ENCODE peak calls at places on chromosomes 3 and 15, in eight cellular contexts. Q is pancreas; A is right atrium auricular region; B is upper lobe of right lung; D is heart right ventricle; F is lung; Z is naive thymus-derived CD4-positive, alpha-beta T cell; K is adipocyte. H is an unnamed sample.
A peak's percentile ranks its signal among the peaks of the same experiment; 100 is the strongest.

GRCh38 chr3:177693596-177693995 is 496.3 kb upstream of the TBL1XR1 start:
- DNase-seq in Q (no peak), A (no peak), B (no peak), D (no peak), F (no peak), Z (no peak), K (no peak), H (no peak)

GRCh38 chr3:189688296-189688695 is 57.1 kb downstream of the TP63 start:
- DNase-seq in Q (no peak), A (no peak), B (no peak), D (no peak), F (no peak), Z (no peak), K (no peak), H (no peak)

GRCh38 chr15:56241374-56242085 is 2.1 kb downstream of the RFX7 start:
- DNase-seq in Q (no peak), A (no peak), B (no peak), D (no peak), F (no peak), Z (no peak), K (peak; percentile 41), H (no peak)

GRCh38 chr3:186882881-186883685 is 40.6 kb downstream of the ADIPOQ start:
- DNase-seq in Q (no peak), A (no peak), B (no peak), D (no peak), F (no peak), Z (no peak), K (peak; percentile 43), H (peak; percentile 60)

GRCh38 chr15:50148362-50148963 is 29.4 kb upstream of the ATP8B4 start:
- DNase-seq in Q (no peak), A (no peak), B (no peak), D (no peak), F (no peak), Z (no peak), K (peak; percentile 52), H (no peak)

GRCh38 chr3:83559082-83559481 is 1399.7 kb upstream of the CADM2 start:
- DNase-seq in Q (no peak), A (no peak), B (no peak), D (no peak), F (no peak), Z (no peak), K (no peak), H (no peak)

GRCh38 chr3:37806505-37807291 is 55.0 kb upstream of the CTDSPL start:
- DNase-seq in Q (no peak), A (no peak), B (no peak), D (no peak), F (no peak), Z (no peak), K (no peak), H (no peak)

GRCh38 chr3:148697311-148698189 is at the start of gene AGTR1:
- DNase-seq in Q (peak; percentile 52), A (peak; percentile 75), B (peak; percentile 64), D (peak; percentile 67), F (peak; percentile 30), Z (no peak), K (peak; percentile 83), H (no peak)

GRCh38 chr3:112086857-112087524 is 802 bp downstream of the C3orf52 start:
- DNase-seq in Q (peak; percentile 21), A (no peak), B (no peak), D (no peak), F (no peak), Z (no peak), K (peak; percentile 46), H (no peak)

GRCh38 chr15:70762469-70763119 is 764 bp downstream of the UACA start:
- DNase-seq in Q (peak; percentile 61), A (no peak), B (peak; percentile 67), D (peak; percentile 45), F (no peak), Z (no peak), K (peak; percentile 90), H (no peak)

GRCh38 chr3:151347432-151347831 is 18.1 kb upstream of the P2RY13 start:
- DNase-seq in Q (no peak), A (no peak), B (no peak), D (no peak), F (peak; percentile 48), Z (no peak), K (no peak), H (no peak)

GRCh38 chr3:66665021-66665695 is 164.3 kb upstream of the LRIG1 start:
- DNase-seq in Q (no peak), A (no peak), B (no peak), D (no peak), F (no peak), Z (no peak), K (no peak), H (no peak)

GRCh38 chr3:23203651-23204111 is 554 bp downstream of the UBE2E2 start:
- DNase-seq in Q (peak; percentile 21), A (peak; percentile 60), B (peak; percentile 70), D (peak; percentile 17), F (peak; percentile 33), Z (no peak), K (peak; percentile 52), H (no peak)

GRCh38 chr3:100972867-100973266 is 20.4 kb downstream of the ABI3BP start:
- DNase-seq in Q (no peak), A (no peak), B (no peak), D (no peak), F (no peak), Z (no peak), K (no peak), H (no peak)

GRCh38 chr15:76576526-76577279 is 240.1 kb downstream of the ISL2 start:
- DNase-seq in Q (peak; percentile 49), A (peak; percentile 82), B (peak; percentile 79), D (peak; percentile 72), F (peak; percentile 69), Z (no peak), K (peak; percentile 70), H (no peak)

GRCh38 chr3:46854543-46854942 is 8.7 kb downstream of the MYL3 start:
- DNase-seq in Q (no peak), A (no peak), B (peak; percentile 30), D (peak; percentile 20), F (no peak), Z (no peak), K (no peak), H (no peak)

GRCh38 chr3:45890405-45890804 is 4.1 kb downstream of the CCR9 start:
- DNase-seq in Q (no peak), A (no peak), B (no peak), D (no peak), F (no peak), Z (peak; percentile 38), K (no peak), H (no peak)

GRCh38 chr3:195905970-195906864 is 2.1 kb downstream of the TNK2 start:
- DNase-seq in Q (no peak), A (no peak), B (no peak), D (no peak), F (no peak), Z (no peak), K (peak; percentile 58), H (no peak)

GRCh38 chr3:12175137-12175593 is 16.5 kb upstream of the TIMP4 start:
- DNase-seq in Q (no peak), A (no peak), B (no peak), D (no peak), F (no peak), Z (no peak), K (peak; percentile 44), H (no peak)

GRCh38 chr3:110343945-110344344 is 727.7 kb upstream of the NECTIN3 start:
- DNase-seq in Q (no peak), A (no peak), B (no peak), D (no peak), F (no peak), Z (no peak), K (no peak), H (no peak)

GRCh38 chr15:55033574-55033973 is 163.2 kb downstream of the RSL24D1 start:
- DNase-seq in Q (no peak), A (no peak), B (no peak), D (no peak), F (no peak), Z (no peak), K (no peak), H (no peak)

GRCh38 chr3:50164056-50164455 is 8.9 kb downstream of the SEMA3F start:
- DNase-seq in Q (peak; percentile 57), A (peak; percentile 82), B (peak; percentile 80), D (peak; percentile 54), F (peak; percentile 61), Z (no peak), K (peak; percentile 97), H (no peak)

DNA sequence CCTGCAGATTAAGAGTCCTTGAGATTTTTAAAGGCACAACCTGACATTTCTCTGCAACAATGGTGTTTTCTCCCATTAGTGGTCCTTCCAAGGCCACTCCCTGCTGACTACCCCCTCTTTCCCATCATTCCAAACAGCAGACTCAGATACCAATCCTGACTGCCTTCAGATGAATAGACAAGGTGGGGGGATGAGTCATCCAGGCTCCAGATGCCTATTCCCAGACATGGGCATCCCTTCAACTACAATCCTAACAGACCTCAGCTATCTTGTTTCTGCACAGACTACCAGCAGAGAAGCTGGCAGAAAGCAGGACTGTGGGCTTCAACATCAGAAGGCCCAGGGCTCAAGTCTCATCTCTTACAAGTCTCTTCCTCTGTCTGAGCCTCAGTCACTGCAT is 2.2 kb downstream of the RBP1 start:
- DNase-seq in Q (no peak), A (no peak), B (no peak), D (no peak), F (no peak), Z (no peak), K (peak; percentile 25), H (no peak)
- H3K4me1 ChIP-seq in Q (peaks cover 75% of the 10 kb centered on the region), A (peaks cover 65% of the 10 kb centered on the region), B (peaks cover 34% of the 10 kb centered on the region), D (peaks cover 82% of the 10 kb centered on the region), F (peaks cover 3% of the 10 kb centered on the region), Z (no peaks in the 10 kb centered on the region), K (peaks cover 12% of the 10 kb centered on the region), H (peaks cover 76% of the 10 kb centered on the region)

GRCh38 chr3:53109822-53110771 is 20.1 kb downstream of the RFT1 start:
- DNase-seq in Q (no peak), A (peak; percentile 69), B (peak; percentile 84), D (no peak), F (peak; percentile 80), Z (no peak), K (peak; percentile 77), H (no peak)
- H3K4me1 ChIP-seq in Q (no peaks in the 10 kb centered on the region), A (peaks cover 17% of the 10 kb centered on the region), B (peaks cover 7% of the 10 kb centered on the region), D (peaks cover 28% of the 10 kb centered on the region), F (no peaks in the 10 kb centered on the region), Z (no peaks in the 10 kb centered on the region), K (peaks cover 15% of the 10 kb centered on the region), H (peaks cover 42% of the 10 kb centered on the region)

DNA sequence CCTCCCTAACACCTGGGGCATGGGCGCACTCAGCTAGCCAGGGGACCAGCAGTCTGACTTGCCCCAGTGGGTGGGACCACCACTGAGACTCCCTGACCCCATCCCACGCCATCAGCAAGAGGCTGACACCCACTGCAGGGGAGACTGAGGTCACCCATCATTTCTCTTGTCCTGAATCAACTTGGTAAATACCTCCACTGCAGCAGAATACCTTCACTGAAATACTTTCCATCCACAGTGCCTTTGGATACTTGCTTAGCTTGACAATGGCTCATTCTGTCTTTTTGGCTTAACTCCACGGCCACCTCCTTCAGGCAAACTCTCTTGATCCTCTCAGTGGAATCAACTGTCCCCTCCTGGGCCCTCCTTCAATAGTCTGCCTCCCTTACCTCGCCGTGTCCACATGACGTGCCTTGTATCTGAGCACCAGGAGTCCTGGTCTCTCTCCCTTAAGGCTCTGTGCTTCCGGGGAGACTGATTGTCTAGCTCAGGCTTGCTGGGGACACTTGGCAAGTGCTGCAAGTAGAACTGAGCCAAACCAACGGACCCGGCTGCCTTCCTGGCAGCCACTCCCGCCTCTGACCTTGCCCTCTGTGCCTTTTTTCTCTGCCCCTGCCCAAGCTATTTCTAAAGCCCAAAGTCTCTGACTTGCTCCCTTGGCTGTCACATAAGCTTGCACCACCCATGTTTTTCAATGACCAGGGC is 119.1 kb downstream of the ADCY5 start:
- DNase-seq in Q (peak; percentile 56), A (no peak), B (no peak), D (no peak), F (no peak), Z (no peak), K (no peak), H (no peak)
- H3K4me1 ChIP-seq in Q (peaks cover 16% of the 10 kb centered on the region), A (peaks cover 88% of the 10 kb centered on the region), B (no peaks in the 10 kb centered on the region), D (peaks cover 85% of the 10 kb centered on the region), F (peaks cover 7% of the 10 kb centered on the region), Z (no peaks in the 10 kb centered on the region), K (peaks cover 12% of the 10 kb centered on the region), H (peaks cover 80% of the 10 kb centered on the region)

GRCh38 chr15:43930556-43930955 is 103.8 kb downstream of the WDR76 start:
- DNase-seq in Q (no peak), A (no peak), B (no peak), D (peak; percentile 19), F (no peak), Z (no peak), K (no peak), H (no peak)
- H3K4me1 ChIP-seq in Q (no peaks in the 10 kb centered on the region), A (peaks cover 31% of the 10 kb centered on the region), B (no peaks in the 10 kb centered on the region), D (peaks cover 25% of the 10 kb centered on the region), F (no peaks in the 10 kb centered on the region), Z (no peaks in the 10 kb centered on the region), K (peaks cover 38% of the 10 kb centered on the region), H (peaks cover 4% of the 10 kb centered on the region)